ENCODE peak calls at places on chromosomes 16 and 17, in six cellular contexts. R is fibroblast of pulmonary artery, V is uterus, K is A549, F is WERI-Rb-1, E is NB4. Y is an unnamed sample.

GRCh38 chr17:1769826-1770477 is 8.1 kb downstream of the SERPINF1 start:
- DNase-seq in K (peak; percentile 61), E (peak; percentile 12), R (no peak), V (no peak), F (no peak), Y (peak; percentile 81)

GRCh38 chr17:16027708-16028584 is 28.3 kb downstream of the TTC19 start:
- DNase-seq in F (no peak), V (peak; percentile 29), E (peak; percentile 74), R (peak; percentile 91), K (peak; percentile 95), Y (peak; percentile 92)

GRCh38 chr17:40524243-40524965 is 23.0 kb upstream of the TNS4 start:
- DNase-seq in R (no peak), F (no peak), E (no peak), K (no peak), V (no peak), Y (no peak)

GRCh38 chr16:75106351-75107274 is 10.0 kb downstream of the LDHD start:
- DNase-seq in V (no peak), K (no peak), R (no peak), E (peak; percentile 1), F (no peak), Y (no peak)

GRCh38 chr17:44279586-44280344 is 11.8 kb upstream of the SLC4A1 start:
- DNase-seq in E (peak; percentile 82), F (no peak), R (peak; percentile 85), V (peak; percentile 53), K (no peak), Y (peak; percentile 95)

GRCh38 chr17:76707985-76708807 is 2.6 kb downstream of the MXRA7 start:
- DNase-seq in R (no peak), V (no peak), K (no peak), E (no peak), F (peak; percentile 98), Y (no peak)

GRCh38 chr17:5874486-5874885 is 195.7 kb upstream of the WSCD1 start:
- DNase-seq in F (no peak), R (no peak), K (no peak), V (no peak), E (no peak), Y (no peak)

GRCh38 chr17:65495255-65496060 is 66.0 kb downstream of the AXIN2 start:
- DNase-seq in E (no peak), F (peak; percentile 15), R (no peak), K (no peak), V (no peak), Y (peak; percentile 32)

GRCh38 chr16:48206594-48207242 is 37.4 kb upstream of the LONP2 start:
- DNase-seq in K (no peak), F (no peak), V (no peak), R (peak; percentile 32), E (no peak), Y (peak; percentile 7)

GRCh38 chr16:4767872-4768548 is 1.0 kb upstream of the ZNF500 start:
- DNase-seq in E (peak; percentile 45), K (no peak), V (peak; percentile 36), F (no peak), R (peak; percentile 26), Y (peak; percentile 57)

GRCh38 chr17:43170140-43170765 is 761 bp upstream of the NBR1 start:
- DNase-seq in R (peak; percentile 96), K (peak; percentile 99), E (peak; percentile 95), V (peak; percentile 93), F (peak; percentile 95), Y (peak; percentile 98)

GRCh38 chr16:79088971-79089370 is 511.6 kb downstream of the MAF start:
- DNase-seq in K (no peak), V (no peak), F (no peak), R (no peak), E (no peak), Y (no peak)

GRCh38 chr16:48556913-48557351 is 53.0 kb downstream of the N4BP1 start:
- DNase-seq in R (peak; percentile 62), E (peak; percentile 43), K (no peak), F (no peak), V (no peak), Y (peak; percentile 69)

GRCh38 chr17:1329745-1330343 is 50.4 kb downstream of the TRARG1 start:
- DNase-seq in V (no peak), R (no peak), K (no peak), E (no peak), F (no peak), Y (no peak)

GRCh38 chr17:74466785-74467158 is 338 bp downstream of the CD300A start:
- DNase-seq in E (no peak), V (no peak), F (no peak), R (no peak), K (no peak), Y (no peak)

GRCh38 chr16:23482778-23483177 is 27.5 kb downstream of the GGA2 start:
- DNase-seq in F (no peak), R (no peak), V (no peak), K (no peak), E (no peak), Y (no peak)

GRCh38 chr16:72198021-72198420 is 26.1 kb upstream of the PMFBP1 start:
- DNase-seq in K (no peak), R (peak; percentile 93), F (no peak), V (no peak), E (no peak), Y (peak; percentile 98)

GRCh38 chr17:59776577-59776976 is 69.1 kb downstream of the VMP1 start:
- DNase-seq in K (no peak), F (no peak), V (no peak), E (no peak), R (no peak), Y (no peak)

GRCh38 chr16:35207059-35207999 is 1747.9 kb downstream of the TP53TG3F start:
- DNase-seq in E (no peak), R (no peak), K (no peak), F (no peak), V (no peak), Y (no peak)

GRCh38 chr17:39400547-39401411 is 647 bp downstream of the FBXL20 start:
- DNase-seq in K (no peak), E (peak; percentile 30), R (peak; percentile 11), F (peak; percentile 18), V (no peak), Y (peak; percentile 28)

GRCh38 chr16:55370762-55371482 is 46.9 kb downstream of the IRX6 start:
- DNase-seq in R (peak; percentile 24), E (peak; percentile 82), V (no peak), F (peak; percentile 80), K (peak; percentile 9), Y (peak; percentile 57)

GRCh38 chr17:33970271-33970670 is 284.8 kb upstream of the CCL2 start:
- DNase-seq in R (no peak), E (peak; percentile 15), K (no peak), F (no peak), V (no peak), Y (no peak)

GRCh38 chr17:33974276-33974675 is 280.8 kb upstream of the CCL2 start:
- DNase-seq in E (no peak), V (no peak), F (no peak), R (no peak), K (no peak), Y (no peak)

GRCh38 chr17:33972756-33973155 is 282.3 kb upstream of the CCL2 start:
- DNase-seq in R (no peak), F (no peak), V (no peak), E (no peak), K (no peak), Y (no peak)

GRCh38 chr17:33976816-33977215 is 278.3 kb upstream of the CCL2 start:
- DNase-seq in E (no peak), K (no peak), R (no peak), F (peak; percentile 69), V (no peak), Y (no peak)

DNA sequence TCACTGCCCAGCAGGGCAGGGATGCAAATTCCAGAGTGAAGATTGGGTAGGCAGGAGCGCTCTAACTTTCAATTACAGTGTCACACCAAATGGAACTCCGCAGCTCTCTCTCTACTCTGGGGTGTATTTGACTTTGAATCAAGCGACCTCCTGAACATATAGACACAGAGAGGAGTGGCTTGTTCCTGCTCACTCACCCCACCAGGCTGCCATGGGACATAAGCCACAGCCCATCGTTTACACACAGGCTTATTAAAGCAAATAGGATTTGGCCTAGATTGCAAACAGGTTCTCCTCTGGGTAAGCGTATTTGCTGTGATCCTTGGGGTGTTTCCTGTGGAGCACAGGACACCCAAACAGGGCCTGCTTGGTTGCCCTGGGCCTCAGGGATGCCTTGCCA is 281.6 kb upstream of the CCL2 start:
- DNase-seq in K (no peak), V (no peak), R (no peak), E (no peak), F (peak; percentile 74), Y (no peak)
- TF ChIP-seq CTCF in K (no peak), V (no peak), R (no peak), E (no peak), F (no peak), Y (no peak)

GRCh38 chr17:58585554-58585953 is 71.1 kb upstream of the MTMR4 start:
- DNase-seq in K (no peak), E (no peak), F (no peak), R (no peak), V (no peak), Y (no peak)
- H3K4me3 ChIP-seq in K (no peak overlapping the region), E (no peak overlapping the region), F (no peak overlapping the region), R (no peak overlapping the region), V (no peak overlapping the region), Y (no peak overlapping the region)

GRCh38 chr17:17783825-17784598 is 52.8 kb downstream of the SREBF1 start:
- DNase-seq in F (peak; percentile 53), R (peak; percentile 49), V (peak; percentile 68), E (peak; percentile 60), K (no peak), Y (peak; percentile 72)

GRCh38 chr17:17783121-17783824 is 53.5 kb downstream of the SREBF1 start:
- DNase-seq in V (peak; percentile 73), E (peak; percentile 78), F (peak; percentile 90), K (no peak), R (peak; percentile 21), Y (peak; percentile 36)

GRCh38 chr17:17782425-17783120 is 54.2 kb downstream of the SREBF1 start:
- DNase-seq in E (peak; percentile 38), V (no peak), K (no peak), R (no peak), F (peak; percentile 69), Y (no peak)

GRCh38 chr17:17785407-17785806 is 51.4 kb downstream of the SREBF1 start:
- DNase-seq in R (no peak), F (no peak), V (no peak), K (no peak), E (peak; percentile 25), Y (no peak)

GRCh38 chr17:17784599-17785264 is 52.1 kb downstream of the SREBF1 start:
- DNase-seq in K (peak; percentile 69), E (peak; percentile 48), V (no peak), F (peak; percentile 77), R (no peak), Y (peak; percentile 52)
- TF ChIP-seq CTCF in K (no peak), E (peak; percentile 20), V (no peak), F (peak; percentile 42), R (peak; percentile 7), Y (peak; percentile 52)

DNA sequence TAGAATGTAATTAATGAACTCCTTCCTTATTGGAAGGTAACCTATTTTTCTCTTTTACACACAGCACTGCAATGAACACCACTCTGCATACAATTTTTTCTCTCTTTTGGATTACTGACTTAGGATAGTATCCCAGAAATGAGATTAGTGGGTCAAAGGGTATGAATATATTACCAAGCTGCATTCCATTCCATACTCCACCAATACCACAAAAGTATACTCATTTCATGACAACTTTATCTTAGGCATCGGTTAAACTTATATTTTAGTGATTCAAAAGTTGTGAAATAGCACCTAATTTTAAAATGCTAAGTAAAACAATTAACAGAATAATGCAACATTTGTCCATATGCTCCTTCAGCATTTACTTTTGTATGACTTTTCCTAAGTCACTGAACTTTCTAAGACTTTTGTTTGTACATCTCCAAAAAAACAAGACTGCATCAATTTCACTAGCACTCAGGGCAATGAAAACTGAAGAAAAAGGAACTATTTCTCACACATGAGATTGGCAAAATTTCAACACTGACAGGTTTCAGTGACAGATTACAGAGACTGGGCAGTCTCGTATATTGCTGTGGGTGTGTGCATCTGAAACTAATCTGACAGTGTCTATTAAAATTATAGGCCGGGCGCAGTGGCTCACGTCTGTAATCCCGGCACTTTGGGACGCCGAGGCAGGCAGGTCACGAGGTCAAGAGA is 32.1 kb downstream of the HELZ start:
- DNase-seq in F (no peak), E (peak; percentile 41), R (peak; percentile 52), K (no peak), V (no peak), Y (peak; percentile 74)
- H3K4me3 ChIP-seq in F (no peak overlapping the region), E (no peak overlapping the region), R (no peak overlapping the region), K (no peak overlapping the region), V (no peak overlapping the region), Y (no peak overlapping the region)

Y was measured in choroid plexus epithelial cell.